ENCODE peak calls at places on chromosomes 7 and 10, in five cellular contexts. S, M, B, I and N are unnamed samples.

GRCh38 chr7:44132039-44132438 is 8.7 kb upstream of the POLD2 start:
- DNase-seq in B (no peak), M (no peak), S (no peak), I (no peak), N (no peak)

GRCh38 chr7:117269895-117270294 is 53.0 kb downstream of the WNT2 start:
- DNase-seq in S (no peak), B (no peak), I (no peak), M (no peak), N (no peak)

GRCh38 chr10:89301231-89301630 is 615 bp upstream of the IFIT2 start:
- DNase-seq in M (no peak), I (no peak), S (no peak), B (peak; percentile 85), N (no peak)

GRCh38 chr7:152571031-152571430 is 104.9 kb downstream of the XRCC2 start:
- DNase-seq in M (peak; percentile 35), S (no peak), B (no peak), I (peak; percentile 12), N (no peak)

GRCh38 chr10:22349758-22350157 is 4.5 kb downstream of the SPAG6 start:
- DNase-seq in M (no peak), I (no peak), B (no peak), S (no peak), N (no peak)

GRCh38 chr10:5812283-5813090 is 747 bp downstream of the GDI2 start:
- DNase-seq in M (peak; percentile 18), I (peak; percentile 47), S (no peak), B (peak; percentile 31), N (no peak)

GRCh38 chr10:105185101-105185500 is 544.0 kb downstream of the SORCS3 start:
- DNase-seq in I (no peak), B (no peak), M (no peak), S (no peak), N (no peak)

GRCh38 chr7:16925609-16926008 is 43.8 kb upstream of the AGR3 start:
- DNase-seq in B (no peak), I (no peak), M (no peak), S (no peak), N (no peak)

GRCh38 chr7:105577251-105577650 is 4.0 kb downstream of the EFCAB10 start:
- DNase-seq in I (no peak), B (no peak), S (no peak), M (no peak), N (no peak)

GRCh38 chr7:41629711-41630111 is 73.2 kb downstream of the INHBA start:
- DNase-seq in B (no peak), S (no peak), I (no peak), M (no peak), N (no peak)

GRCh38 chr7:139182363-139182762 is 48.7 kb upstream of the UBN2 start:
- DNase-seq in I (no peak), S (no peak), B (no peak), M (no peak), N (no peak)

GRCh38 chr10:105714728-105715127 is 1073.6 kb downstream of the SORCS3 start:
- DNase-seq in I (no peak), M (no peak), S (no peak), B (no peak), N (no peak)

GRCh38 chr10:47175181-47176080 is 124.6 kb upstream of the GDF10 start:
- DNase-seq in B (no peak), I (no peak), S (no peak), M (no peak), N (no peak)

GRCh38 chr7:151539055-151539714 is 19.5 kb upstream of the RHEB start:
- DNase-seq in M (no peak), I (peak; percentile 70), B (peak; percentile 82), S (no peak), N (no peak)

GRCh38 chr10:7340179-7340874 is 70.5 kb downstream of the SFMBT2 start:
- DNase-seq in B (peak; percentile 57), S (no peak), M (no peak), I (peak; percentile 37), N (no peak)

GRCh38 chr10:42640610-42641229 is 2.4 kb upstream of the ZNF33B start:
- DNase-seq in S (no peak), B (no peak), I (no peak), M (no peak), N (no peak)

GRCh38 chr10:110642204-110642979 is 1.7 kb upstream of the RBM20 start:
- DNase-seq in B (no peak), S (no peak), M (no peak), I (no peak), N (no peak)

GRCh38 chr10:103542764-103543616 is 49.5 kb downstream of the NEURL1 start:
- DNase-seq in S (no peak), I (peak; percentile 84), M (peak; percentile 65), B (peak; percentile 37), N (no peak)

GRCh38 chr10:46550076-46550790 is 6.2 kb downstream of the GPRIN2 start:
- DNase-seq in M (no peak), S (no peak), I (peak; percentile 5), B (no peak), N (peak; percentile 1)

GRCh38 chr10:62632071-62632809 is 172.3 kb upstream of the ADO start:
- DNase-seq in M (no peak), B (peak; percentile 76), I (no peak), S (no peak), N (no peak)

GRCh38 chr7:26880852-26881251 is 16.5 kb upstream of the SKAP2 start:
- DNase-seq in M (no peak), B (no peak), S (no peak), I (no peak), N (no peak)

GRCh38 chr7:42734568-42734967 is 177.3 kb downstream of the C7orf25 start:
- DNase-seq in S (no peak), I (no peak), M (no peak), B (no peak), N (no peak)

GRCh38 chr7:1448958-1449357 is 10.3 kb downstream of the MICALL2 start:
- DNase-seq in M (no peak), I (no peak), S (no peak), B (no peak), N (no peak)

GRCh38 chr7:105309235-105310156 is 79.2 kb downstream of the SRPK2 start:
- DNase-seq in M (no peak), B (no peak), S (no peak), I (no peak), N (no peak)

GRCh38 chr7:155593455-155594162 is 47.2 kb upstream of the CNPY1 start:
- DNase-seq in B (no peak), M (no peak), I (no peak), S (no peak), N (no peak)

GRCh38 chr7:64625114-64626082 is 40.5 kb upstream of the ZNF107 start:
- DNase-seq in S (no peak), I (no peak), B (peak; percentile 11), M (peak; percentile 12), N (no peak)

GRCh38 chr10:13773496-13774170 is 186.9 kb downstream of the PRPF18 start:
- DNase-seq in S (no peak), I (no peak), M (no peak), B (no peak), N (no peak)

GRCh38 chr7:114243019-114243507 is 171.6 kb upstream of the FOXP2 start:
- DNase-seq in S (no peak), M (no peak), B (no peak), I (no peak), N (no peak)